ENCODE peak calls at places on chromosomes 6 and 20, in six cellular contexts. G is heart right ventricle, K is A549, E is MM.1S, Y is cardiac muscle cell, H is aorta. R is an unnamed sample.

GRCh38 chr6:44349904-44350649 is 7.6 kb downstream of the SPATS1 start:
- DNase-seq in G (no peak), K (no peak), E (no peak), Y (no peak), H (no peak), R (no peak)

GRCh38 chr6:45192556-45192955 is 135.6 kb upstream of the RUNX2 start:
- DNase-seq in G (no peak), K (no peak), E (no peak), Y (no peak), H (no peak), R (no peak)

GRCh38 chr6:3987072-3987471 is 91.9 kb downstream of the FAM217A start:
- DNase-seq in G (no peak), K (peak; percentile 25), E (no peak), Y (peak; percentile 80), H (no peak), R (no peak)

GRCh38 chr6:5590187-5590586 is 328.9 kb downstream of the FARS2 start:
- DNase-seq in G (peak; percentile 76), K (no peak), E (no peak), Y (no peak), H (no peak), R (no peak)

GRCh38 chr20:46056970-46057855 is 28.2 kb downstream of the SLC12A5 start:
- DNase-seq in G (peak; percentile 57), K (no peak), E (no peak), Y (peak; percentile 64), H (peak; percentile 70), R (peak; percentile 77)

GRCh38 chr6:116682334-116682712 is 1.3 kb downstream of the KPNA5 start:
- DNase-seq in G (no peak), K (no peak), E (no peak), Y (peak; percentile 70), H (no peak), R (peak; percentile 31)

GRCh38 chr6:136990754-136991153 is 54.0 kb downstream of the IL20RA start:
- DNase-seq in G (no peak), K (no peak), E (no peak), Y (no peak), H (no peak), R (no peak)

GRCh38 chr6:170438402-170438753 is 114.7 kb downstream of the PSMB1 start:
- DNase-seq in G (peak; percentile 67), K (peak; percentile 72), E (peak; percentile 71), Y (peak; percentile 97), H (peak; percentile 87), R (peak; percentile 71)

GRCh38 chr6:75588947-75589346 is 12.7 kb upstream of the SENP6 start:
- DNase-seq in G (no peak), K (no peak), E (no peak), Y (no peak), H (no peak), R (no peak)

GRCh38 chr6:64732888-64733287 is 974.1 kb downstream of the EYS start:
- DNase-seq in G (no peak), K (no peak), E (no peak), Y (peak; percentile 71), H (no peak), R (no peak)

GRCh38 chr20:56465997-56466396 is 2.4 kb upstream of the RTF2 start:
- DNase-seq in G (no peak), K (no peak), E (no peak), Y (no peak), H (no peak), R (no peak)

GRCh38 chr20:11448554-11448953 is 469.1 kb upstream of the BTBD3 start:
- DNase-seq in G (no peak), K (no peak), E (no peak), Y (no peak), H (no peak), R (no peak)

GRCh38 chr6:88492824-88493223 is 326.7 kb upstream of the CNR1 start:
- DNase-seq in G (no peak), K (peak; percentile 41), E (peak; percentile 15), Y (peak; percentile 53), H (no peak), R (no peak)

GRCh38 chr20:5024103-5024502 is 22.8 kb upstream of the SLC23A2 start:
- DNase-seq in G (no peak), K (no peak), E (no peak), Y (peak; percentile 26), H (no peak), R (no peak)

GRCh38 chr6:19336579-19336978 is 500.6 kb upstream of the ID4 start:
- DNase-seq in G (no peak), K (no peak), E (no peak), Y (no peak), H (no peak), R (no peak)

GRCh38 chr6:3252861-3253596 is 5.7 kb upstream of the PSMG4 start:
- DNase-seq in G (no peak), K (no peak), E (no peak), Y (no peak), H (no peak), R (no peak)

GRCh38 chr6:128305976-128306375 is 214.4 kb downstream of the PTPRK start:
- DNase-seq in G (no peak), K (no peak), E (no peak), Y (no peak), H (no peak), R (no peak)

GRCh38 chr6:7528565-7528964 is 12.9 kb upstream of the DSP start:
- DNase-seq in G (no peak), K (no peak), E (no peak), Y (peak; percentile 21), H (no peak), R (no peak)

GRCh38 chr20:33986560-33987216 is 7.0 kb upstream of the RALY start:
- DNase-seq in G (no peak), K (no peak), E (no peak), Y (no peak), H (no peak), R (no peak)

GRCh38 chr6:19450651-19451050 is 386.5 kb upstream of the ID4 start:
- DNase-seq in G (no peak), K (no peak), E (no peak), Y (no peak), H (no peak), R (no peak)

GRCh38 chr6:107488875-107489635 is 862 bp upstream of the SOBP start:
- DNase-seq in G (peak; percentile 59), K (peak; percentile 32), E (no peak), Y (peak; percentile 34), H (peak; percentile 56), R (peak; percentile 73)

GRCh38 chr20:64152906-64153305 is 11.3 kb upstream of the MYT1 start:
- DNase-seq in G (no peak), K (no peak), E (no peak), Y (no peak), H (peak; percentile 32), R (no peak)

GRCh38 chr6:128494440-128494839 is 26.0 kb downstream of the PTPRK start:
- DNase-seq in G (no peak), K (no peak), E (no peak), Y (no peak), H (no peak), R (no peak)

GRCh38 chr20:33826270-33826897 is 15.2 kb downstream of the CHMP4B start:
- DNase-seq in G (no peak), K (peak; percentile 40), E (no peak), Y (no peak), H (no peak), R (no peak)

GRCh38 chr6:26331809-26332226 is 33.2 kb upstream of the BTN3A2 start:
- DNase-seq in G (no peak), K (no peak), E (no peak), Y (no peak), H (no peak), R (no peak)

GRCh38 chr6:83231146-83231545 is 38.0 kb downstream of the RWDD2A start:
- DNase-seq in G (no peak), K (no peak), E (no peak), Y (peak; percentile 30), H (no peak), R (no peak)

GRCh38 chr6:113539202-113539601 is 317.9 kb upstream of the MARCKS start:
- DNase-seq in G (no peak), K (no peak), E (no peak), Y (no peak), H (no peak), R (no peak)

GRCh38 chr20:64063389-64064144 is 569 bp downstream of the TCEA2 start:
- DNase-seq in G (no peak), K (no peak), E (no peak), Y (no peak), H (no peak), R (peak; percentile 65)

GRCh38 chr6:90168693-90169131 is 127.9 kb downstream of the BACH2 start:
- DNase-seq in G (no peak), K (no peak), E (no peak), Y (peak; percentile 40), H (no peak), R (no peak)

GRCh38 chr6:52552278-52552643 is 24.6 kb downstream of the TRAM2 start:
- DNase-seq in G (no peak), K (no peak), E (peak; percentile 83), Y (no peak), H (no peak), R (no peak)

GRCh38 chr6:74657033-74657432 is 548.8 kb downstream of the COL12A1 start:
- DNase-seq in G (no peak), K (no peak), E (no peak), Y (no peak), H (no peak), R (no peak)

GRCh38 chr6:3814539-3814938 is 34.6 kb upstream of the FAM50B start:
- DNase-seq in G (no peak), K (no peak), E (no peak), Y (no peak), H (no peak), R (no peak)

GRCh38 chr6:63527658-63528514 is 44.4 kb upstream of the LOC128125822 start:
- DNase-seq in G (no peak), K (peak; percentile 97), E (no peak), Y (peak; percentile 95), H (no peak), R (no peak)

DNA sequence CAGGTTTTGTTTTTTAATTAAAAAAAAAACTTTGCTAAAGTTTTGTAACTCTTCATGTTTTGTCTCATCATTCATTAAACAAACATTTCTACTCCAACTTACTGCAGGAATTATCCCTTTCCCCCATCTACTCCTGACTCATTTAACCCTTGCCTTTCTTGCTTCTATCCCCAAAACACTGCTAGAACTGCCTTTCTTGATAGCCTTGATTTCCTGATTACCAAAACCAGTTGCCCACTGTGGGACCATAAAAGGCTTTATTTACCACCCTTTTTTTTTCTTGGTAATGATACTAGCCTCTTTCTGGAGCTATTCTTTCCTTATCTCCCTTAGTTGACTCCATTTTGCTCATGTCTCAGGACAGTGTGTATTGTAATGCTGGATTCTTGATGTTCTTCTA is 15.3 kb downstream of the AFDN start:
- DNase-seq in G (no peak), K (no peak), E (no peak), Y (no peak), H (no peak), R (no peak)
- H3K4me3 ChIP-seq in G (no peak overlapping the region), K (no peak overlapping the region), E (no peak overlapping the region), Y (no peak overlapping the region), H (no peak overlapping the region), R (no peak overlapping the region)

GRCh38 chr20:54116550-54117235 is 46.3 kb upstream of the BCAS1 start:
- DNase-seq in G (no peak), K (no peak), E (no peak), Y (no peak), H (no peak), R (no peak)
- H3K9me3 ChIP-seq in G (no peaks in the 10 kb centered on the region), K (peaks cover 10% of the 10 kb centered on the region), E (no peaks in the 10 kb centered on the region), Y (no peaks in the 10 kb centered on the region), H (peaks cover 1% of the 10 kb centered on the region), R (no peaks in the 10 kb centered on the region)

GRCh38 chr20:48705208-48706115 is 122.3 kb downstream of the PREX1 start:
- DNase-seq in G (no peak), K (no peak), E (no peak), Y (peak; percentile 49), H (no peak), R (no peak)
- H3K4me1 ChIP-seq in G (peaks cover 9% of the 10 kb centered on the region), K (no peaks in the 10 kb centered on the region), E (no peaks in the 10 kb centered on the region), Y (no peaks in the 10 kb centered on the region), H (peaks cover 14% of the 10 kb centered on the region), R (peaks cover 8% of the 10 kb centered on the region)

GRCh38 chr6:148367418-148368024 is 24.9 kb downstream of the SASH1 start:
- DNase-seq in G (peak; percentile 61), K (no peak), E (no peak), Y (peak; percentile 91), H (peak; percentile 71), R (peak; percentile 40)
- H3K4me3 ChIP-seq in G (no peak overlapping the region), K (no peak overlapping the region), E (no peak overlapping the region), Y (no peak overlapping the region), H (no peak overlapping the region), R (no peak overlapping the region)